ENCODE peak calls at places on chromosomes 5 and 9, in seven cellular contexts. F is transverse colon, G is A549, W is body of pancreas, I is tibial nerve, Q is prostate gland, K is GM12891. S is an unnamed sample.

GRCh38 chr5:37005252-37005651 is 128.7 kb downstream of the NIPBL start:
- DNase-seq in F (no peak), G (no peak), W (no peak), I (no peak), Q (no peak), K (no peak), S (no peak)

GRCh38 chr9:119177141-119177540 is 192.1 kb downstream of the BRINP1 start:
- DNase-seq in F (no peak), G (no peak), W (no peak), I (no peak), Q (no peak), K (no peak), S (no peak)

GRCh38 chr5:122077451-122078115 is 476 bp downstream of the LOX start:
- DNase-seq in F (peak), G (peak), W (no peak), I (peak), Q (peak), K (peak), S (peak)

GRCh38 chr5:176740702-176741565 is 69.4 kb upstream of the UNC5A start:
- DNase-seq in F (no peak), G (no peak), W (no peak), I (no peak), Q (no peak), K (no peak), S (no peak)

GRCh38 chr9:34093578-34093977 is 32.9 kb downstream of the DCAF12 start:
- DNase-seq in F (no peak), G (no peak), W (no peak), I (no peak), Q (no peak), K (no peak), S (no peak)

GRCh38 chr9:14180077-14180941 is 133.6 kb downstream of the NFIB start:
- DNase-seq in F (peak), G (no peak), W (peak), I (no peak), Q (peak), K (no peak), S (peak)

GRCh38 chr9:121883281-121884056 is 209.6 kb downstream of the TTLL11 start:
- DNase-seq in F (no peak), G (no peak), W (no peak), I (no peak), Q (no peak), K (no peak), S (peak)

GRCh38 chr9:108040783-108041182 is 551.2 kb upstream of the KLF4 start:
- DNase-seq in F (no peak), G (peak), W (no peak), I (no peak), Q (no peak), K (no peak), S (no peak)

GRCh38 chr5:82975396-82975795 is 101.8 kb downstream of the TMEM167A start:
- DNase-seq in F (no peak), G (no peak), W (no peak), I (no peak), Q (no peak), K (no peak), S (no peak)

GRCh38 chr5:159660401-159660800 is 255.9 kb upstream of the ADRA1B start:
- DNase-seq in F (no peak), G (peak), W (no peak), I (no peak), Q (no peak), K (no peak), S (no peak)

GRCh38 chr5:52863715-52864114 is 76.0 kb downstream of the ITGA1 start:
- DNase-seq in F (no peak), G (no peak), W (no peak), I (no peak), Q (no peak), K (no peak), S (no peak)

GRCh38 chr5:65055938-65056337 is 287.2 kb downstream of the CWC27 start:
- DNase-seq in F (no peak), G (no peak), W (no peak), I (no peak), Q (no peak), K (no peak), S (no peak)

GRCh38 chr5:139207302-139208000 is 9.3 kb upstream of the SIL1 start:
- DNase-seq in F (no peak), G (no peak), W (no peak), I (no peak), Q (no peak), K (no peak), S (no peak)

GRCh38 chr5:172867761-172868435 is 33.8 kb downstream of the ERGIC1 start:
- DNase-seq in F (no peak), G (no peak), W (no peak), I (no peak), Q (no peak), K (no peak), S (no peak)

GRCh38 chr9:89623925-89624420 is 19.2 kb downstream of the GADD45G start:
- DNase-seq in F (peak), G (no peak), W (peak), I (no peak), Q (peak), K (no peak), S (no peak)

GRCh38 chr5:13660072-13660471 is 284.4 kb downstream of the DNAH5 start:
- DNase-seq in F (no peak), G (peak), W (no peak), I (no peak), Q (no peak), K (no peak), S (no peak)

GRCh38 chr9:754150-754931 is 87.2 kb upstream of the DMRT1 start:
- DNase-seq in F (no peak), G (no peak), W (no peak), I (no peak), Q (no peak), K (no peak), S (no peak)

GRCh38 chr9:6758418-6759113 is 793 bp downstream of the KDM4C start:
- DNase-seq in F (peak), G (peak), W (peak), I (no peak), Q (peak), K (peak), S (peak)
- TF ChIP-seq POLR2A in F (peak), G (no peak), W (peak), I (no peak), Q (peak), K (peak), S (peak)

DNA sequence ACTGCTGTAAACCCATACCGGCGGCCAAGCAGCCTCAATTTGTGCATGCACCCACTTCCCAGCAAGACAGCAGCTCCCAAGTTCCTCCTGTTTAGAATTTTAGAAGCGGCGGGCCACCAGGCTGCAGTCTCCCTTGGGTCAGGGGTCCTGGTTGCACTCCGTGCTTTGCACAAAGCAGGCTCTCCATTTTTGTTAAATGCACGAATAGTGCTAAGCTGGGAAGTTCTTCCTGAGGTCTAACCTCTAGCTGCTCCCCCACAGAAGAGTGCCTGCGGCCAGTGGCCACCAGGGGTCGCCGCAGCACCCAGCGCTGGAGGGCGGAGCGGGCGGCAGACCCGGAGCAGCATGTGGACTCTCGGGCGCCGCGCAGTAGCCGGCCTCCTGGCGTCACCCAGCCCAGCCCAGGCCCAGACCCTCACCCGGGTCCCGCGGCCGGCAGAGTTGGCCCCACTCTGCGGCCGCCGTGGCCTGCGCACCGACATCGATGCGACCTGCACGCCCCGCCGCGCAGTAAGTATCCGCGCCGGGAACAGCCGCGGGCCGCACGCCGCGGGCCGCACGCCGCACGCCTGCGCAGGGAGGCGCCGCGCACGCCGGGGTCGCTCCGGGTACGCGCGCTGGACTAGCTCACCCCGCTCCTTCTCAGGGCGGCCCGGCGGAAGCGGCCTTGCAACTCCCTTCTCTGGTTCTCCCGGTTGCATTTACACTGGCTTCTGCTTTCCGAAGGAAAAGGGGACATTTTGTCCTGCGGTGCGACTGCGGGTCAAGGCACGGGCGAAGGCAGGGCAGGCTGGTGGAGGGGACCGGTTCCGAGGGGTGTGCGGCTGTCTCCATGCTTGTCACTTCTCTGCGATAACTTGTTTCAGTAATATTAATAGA is at the start of gene FXN:
- DNase-seq in F (peak), G (peak), W (peak), I (peak), Q (peak), K (peak), S (peak)
- TF ChIP-seq POLR2A in F (peak), G (peak), W (peak), I (no peak), Q (peak), K (peak), S (peak)

DNA sequence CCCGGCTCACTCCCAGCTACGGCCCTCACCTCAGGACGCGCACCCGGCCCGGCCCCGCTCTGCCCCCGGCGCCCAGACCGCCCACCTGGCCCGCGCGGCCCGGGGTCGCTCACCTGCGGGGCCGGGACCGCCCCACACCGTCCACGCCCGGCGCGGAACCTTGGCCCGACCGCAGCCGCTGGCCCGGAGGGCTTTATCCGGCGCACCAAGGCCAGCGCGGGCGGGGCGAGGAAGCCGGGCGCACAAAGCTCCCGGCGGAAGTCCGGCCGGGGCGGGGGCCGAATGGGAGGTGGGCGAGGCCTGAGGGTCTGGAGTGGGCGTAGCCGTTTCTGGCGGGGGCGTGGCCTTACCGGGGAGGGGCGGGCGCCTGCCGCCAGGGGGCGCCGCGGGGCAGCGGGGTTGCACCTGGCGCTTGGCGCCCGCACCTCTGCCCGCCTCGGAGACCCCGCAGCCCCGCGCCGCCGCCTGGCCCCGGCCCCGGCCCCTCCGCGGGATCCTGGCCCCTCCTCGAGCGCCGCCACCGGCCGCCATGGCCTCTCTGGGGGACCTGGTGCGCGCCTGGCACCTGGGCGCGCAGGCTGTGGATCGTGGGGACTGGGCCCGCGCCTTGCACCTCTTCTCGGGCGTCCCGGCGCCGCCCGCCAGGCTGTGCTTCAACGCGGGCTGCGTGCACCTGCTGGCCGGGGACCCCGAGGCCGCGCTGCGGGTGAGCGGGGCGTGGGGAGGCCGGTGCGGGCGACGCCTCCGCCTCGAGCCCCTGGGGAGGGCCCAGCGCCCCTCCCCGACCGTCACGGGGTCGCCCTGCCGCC is at the start of the genes EXD3 and NOXA1:
- DNase-seq in F (peak), G (peak), W (peak), I (peak), Q (peak), K (peak), S (peak)
- TF ChIP-seq POLR2A in F (peak), G (peak), W (no peak), I (peak), Q (peak), K (no peak), S (peak)

GRCh38 chr5:170524576-170524975 is 20.8 kb downstream of the KCNIP1 start:
- DNase-seq in F (no peak), G (no peak), W (no peak), I (no peak), Q (no peak), K (no peak), S (no peak)
- TF ChIP-seq POLR2A in F (no peak), G (no peak), W (no peak), I (no peak), Q (no peak), K (no peak), S (no peak)

DNA sequence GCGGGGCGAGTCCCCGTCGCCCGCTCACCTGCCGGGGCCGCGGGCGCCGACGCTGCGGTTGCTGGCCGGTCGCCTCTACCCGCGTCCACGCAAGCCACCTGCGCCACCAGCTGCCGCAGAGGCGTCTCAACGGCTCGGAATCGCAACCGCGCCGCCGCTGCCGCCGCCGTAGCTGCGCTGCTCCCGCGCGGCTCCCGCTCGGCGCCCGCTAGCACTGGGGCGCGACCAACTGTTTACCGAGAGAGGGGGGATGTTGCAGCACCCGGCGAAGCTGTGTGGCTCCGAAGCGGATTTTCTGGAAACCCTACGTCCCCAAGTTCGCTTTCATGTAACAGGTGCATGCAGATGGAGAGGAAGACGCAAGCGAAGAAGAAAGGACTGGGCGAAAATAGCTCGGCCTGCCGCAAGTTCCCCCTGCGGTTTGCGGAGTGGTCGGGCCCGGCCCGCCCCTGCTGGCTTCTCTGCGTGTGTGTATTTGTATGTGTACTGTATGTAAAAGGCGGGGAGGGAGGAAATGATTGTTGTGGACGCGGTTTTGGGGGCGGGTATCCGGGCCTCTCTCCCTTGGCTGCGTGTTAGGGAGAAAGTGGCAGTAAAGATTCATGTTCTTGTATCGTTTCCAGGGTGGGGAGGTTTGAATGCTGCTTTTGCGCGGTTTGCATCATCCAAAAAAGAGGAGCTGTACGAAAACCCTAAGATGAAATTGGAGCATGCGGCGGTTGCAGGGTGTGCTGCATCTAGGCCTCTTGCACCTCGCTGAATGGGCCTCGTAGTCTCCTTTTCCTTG is at the start of gene PSIP1:
- DNase-seq in F (peak), G (peak), W (peak), I (peak), Q (peak), K (peak), S (peak)
- TF ChIP-seq POLR2A in F (peak), G (peak), W (peak), I (peak), Q (peak), K (peak), S (peak)

GRCh38 chr5:179698935-179699639 is at the start of gene CANX:
- DNase-seq in F (no peak), G (no peak), W (no peak), I (no peak), Q (no peak), K (no peak), S (no peak)
- TF ChIP-seq POLR2A in F (peak), G (peak), W (peak), I (peak), Q (peak), K (no peak), S (peak)

GRCh38 chr9:124291801-124292396 is 34.1 kb downstream of the NEK6 start:
- DNase-seq in F (peak), G (no peak), W (peak), I (no peak), Q (no peak), K (no peak), S (no peak)
- TF ChIP-seq POLR2A in F (no peak), G (no peak), W (no peak), I (no peak), Q (no peak), K (no peak), S (no peak)

DNA sequence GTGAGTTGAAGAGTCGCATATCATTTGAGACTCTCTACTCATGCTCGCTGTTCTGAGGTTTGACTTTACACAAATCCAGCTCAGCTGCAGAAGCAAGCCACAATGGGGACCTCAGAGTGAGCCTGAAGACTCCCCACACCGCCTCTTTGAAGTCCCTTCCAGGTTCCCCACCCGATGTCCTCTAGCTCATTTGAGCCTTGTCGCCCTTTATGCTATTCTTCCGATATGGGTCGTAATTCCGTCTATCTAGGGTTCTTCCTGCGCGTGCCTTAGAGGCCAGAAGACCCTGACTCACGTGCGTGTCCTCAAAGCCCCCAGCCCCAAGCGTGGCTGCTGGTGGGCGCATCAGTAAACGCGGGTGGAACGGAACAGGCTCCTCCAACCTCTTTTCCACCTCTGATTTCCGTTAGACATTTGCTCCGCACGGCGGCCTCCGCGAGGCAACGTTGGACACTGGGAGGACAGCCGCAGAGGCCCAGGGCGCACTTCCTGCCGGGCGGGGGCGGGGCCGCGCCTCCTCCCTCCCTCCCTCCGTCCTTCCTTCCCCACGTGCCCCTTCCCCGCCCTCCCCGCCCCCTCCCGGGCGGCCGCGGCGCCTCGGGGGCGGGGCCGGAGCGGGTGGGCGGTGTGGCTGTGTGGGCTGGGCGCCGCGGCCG is at the start of gene SNX30:
- DNase-seq in F (peak), G (peak), W (peak), I (peak), Q (peak), K (peak), S (peak)
- TF ChIP-seq POLR2A in F (peak), G (peak), W (peak), I (peak), Q (peak), K (no peak), S (peak)